ENCODE peak calls at places on chromosome 19, in six cellular contexts. Y is lung, C is gastrocnemius medialis, E is tibial nerve, V is tibial artery, D is AG04449. B is an unnamed sample.

GRCh38 chr19:13873776-13874515 is 3.0 kb upstream of the NANOS3 start:
- DNase-seq in Y (no peak), C (no peak), E (no peak), V (no peak), D (no peak), B (no peak)

GRCh38 chr19:8430650-8431049 is 14.1 kb upstream of the HNRNPM start:
- DNase-seq in Y (no peak), C (no peak), E (no peak), V (no peak), D (no peak), B (no peak)

GRCh38 chr19:29622191-29623070 is 16.3 kb downstream of the POP4 start:
- DNase-seq in Y (no peak), C (no peak), E (no peak), V (no peak), D (no peak), B (no peak)

GRCh38 chr19:28196961-28197360 is 1016.0 kb downstream of the UQCRFS1 start:
- DNase-seq in Y (no peak), C (no peak), E (no peak), V (no peak), D (no peak), B (no peak)

GRCh38 chr19:18995804-18996241 is 37.5 kb downstream of the SUGP2 start:
- DNase-seq in Y (peak), C (no peak), E (no peak), V (no peak), D (peak), B (no peak)

GRCh38 chr19:1119475-1120217 is 15.9 kb downstream of the GPX4 start:
- DNase-seq in Y (no peak), C (no peak), E (no peak), V (no peak), D (no peak), B (no peak)

GRCh38 chr19:51091126-51091525 is 8.4 kb upstream of the KLK14 start:
- DNase-seq in Y (no peak), C (no peak), E (no peak), V (no peak), D (no peak), B (no peak)

GRCh38 chr19:54287456-54287855 is 6.5 kb upstream of the LILRB2 start:
- DNase-seq in Y (no peak), C (no peak), E (no peak), V (no peak), D (peak), B (no peak)

GRCh38 chr19:48484247-48484893 is 15.2 kb downstream of the CYTH2 start:
- DNase-seq in Y (no peak), C (no peak), E (no peak), V (no peak), D (no peak), B (no peak)

GRCh38 chr19:19653597-19654147 is 9.8 kb downstream of the ATP13A1 start:
- DNase-seq in Y (no peak), C (no peak), E (no peak), V (no peak), D (no peak), B (no peak)

GRCh38 chr19:49020931-49021895 is 2.9 kb downstream of the CGB3 start:
- DNase-seq in Y (no peak), C (no peak), E (no peak), V (no peak), D (no peak), B (no peak)

GRCh38 chr19:34089566-34089965 is 82.7 kb upstream of the LSM14A start:
- DNase-seq in Y (no peak), C (no peak), E (no peak), V (no peak), D (no peak), B (no peak)

GRCh38 chr19:18607222-18608101 is 863 bp upstream of the CRLF1 start:
- DNase-seq in Y (no peak), C (no peak), E (no peak), V (no peak), D (no peak), B (no peak)

GRCh38 chr19:6232567-6232966 is 47.2 kb downstream of the MLLT1 start:
- DNase-seq in Y (no peak), C (no peak), E (no peak), V (no peak), D (peak), B (no peak)

GRCh38 chr19:46979770-46980105 is 39.9 kb upstream of the NPAS1 start:
- DNase-seq in Y (no peak), C (no peak), E (no peak), V (no peak), D (no peak), B (no peak)

GRCh38 chr19:29873024-29873800 is 61.4 kb downstream of the CCNE1 start:
- DNase-seq in Y (peak), C (peak), E (no peak), V (no peak), D (no peak), B (peak)

GRCh38 chr19:33134571-33135041 is 2.7 kb downstream of the WDR88 start:
- DNase-seq in Y (no peak), C (no peak), E (no peak), V (no peak), D (no peak), B (no peak)

GRCh38 chr19:7293795-7294570 is at the start of gene INSR:
- DNase-seq in Y (peak), C (peak), E (peak), V (peak), D (peak), B (peak)

GRCh38 chr19:22619371-22619770 is 14.8 kb upstream of the ZNF492 start:
- DNase-seq in Y (no peak), C (no peak), E (no peak), V (no peak), D (no peak), B (no peak)

GRCh38 chr19:2207008-2207407 is 29.1 kb downstream of the PLEKHJ1 start:
- DNase-seq in Y (no peak), C (no peak), E (no peak), V (no peak), D (no peak), B (no peak)

GRCh38 chr19:2208975-2209374 is 27.2 kb downstream of the PLEKHJ1 start:
- DNase-seq in Y (no peak), C (no peak), E (no peak), V (no peak), D (no peak), B (no peak)

GRCh38 chr19:2210206-2210605 is 25.9 kb downstream of the PLEKHJ1 start:
- DNase-seq in Y (no peak), C (no peak), E (no peak), V (no peak), D (no peak), B (no peak)

GRCh38 chr19:2209408-2209807 is 26.7 kb downstream of the PLEKHJ1 start:
- DNase-seq in Y (no peak), C (no peak), E (no peak), V (no peak), D (no peak), B (no peak)

GRCh38 chr19:2207991-2208860 is 27.9 kb downstream of the PLEKHJ1 start:
- DNase-seq in Y (no peak), C (peak), E (peak), V (peak), D (no peak), B (no peak)
- TF ChIP-seq CTCF in Y (no peak), C (no peak), E (no peak), V (no peak), D (peak), B (no peak)

GRCh38 chr19:42424712-42425131 is 2.5 kb downstream of the LIPE start:
- DNase-seq in Y (no peak), C (no peak), E (no peak), V (no peak), D (no peak), B (no peak)
- TF ChIP-seq CTCF in Y (no peak), C (no peak), E (no peak), V (no peak), D (no peak), B (no peak)

GRCh38 chr19:17005000-17005399 is 21.6 kb downstream of the CPAMD8 start:
- DNase-seq in Y (no peak), C (no peak), E (no peak), V (no peak), D (no peak), B (no peak)
- TF ChIP-seq CTCF in Y (no peak), C (no peak), E (no peak), V (no peak), D (no peak), B (no peak)

GRCh38 chr19:12733369-12733896 is 1.1 kb downstream of the TRIR start:
- DNase-seq in Y (no peak), C (no peak), E (no peak), V (no peak), D (no peak), B (no peak)
- TF ChIP-seq CTCF in Y (no peak), C (no peak), E (no peak), V (no peak), D (peak), B (no peak)

DNA sequence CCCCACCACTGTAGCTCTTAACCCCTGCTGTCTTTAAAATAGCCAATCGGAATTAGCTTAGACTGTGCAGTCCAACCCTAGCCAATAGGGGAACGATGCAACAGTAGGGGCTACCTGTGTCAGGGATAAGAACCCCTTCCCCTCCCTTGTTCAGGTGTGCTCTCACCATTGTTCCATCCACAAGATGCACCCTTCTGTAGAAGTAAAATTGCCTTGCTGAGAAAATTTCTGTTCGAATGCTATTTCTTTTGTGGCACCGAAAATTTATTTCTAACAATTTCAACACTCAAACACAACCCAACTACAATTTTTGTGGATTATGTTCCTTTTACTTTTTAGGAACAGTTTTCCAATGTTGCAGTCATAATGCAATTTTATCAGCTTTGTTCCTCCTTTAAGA is 3.6 kb upstream of the ZNF583 start:
- DNase-seq in Y (no peak), C (no peak), E (no peak), V (no peak), D (no peak), B (no peak)
- TF ChIP-seq CTCF in Y (no peak), C (no peak), E (no peak), V (no peak), D (no peak), B (no peak)

DNA sequence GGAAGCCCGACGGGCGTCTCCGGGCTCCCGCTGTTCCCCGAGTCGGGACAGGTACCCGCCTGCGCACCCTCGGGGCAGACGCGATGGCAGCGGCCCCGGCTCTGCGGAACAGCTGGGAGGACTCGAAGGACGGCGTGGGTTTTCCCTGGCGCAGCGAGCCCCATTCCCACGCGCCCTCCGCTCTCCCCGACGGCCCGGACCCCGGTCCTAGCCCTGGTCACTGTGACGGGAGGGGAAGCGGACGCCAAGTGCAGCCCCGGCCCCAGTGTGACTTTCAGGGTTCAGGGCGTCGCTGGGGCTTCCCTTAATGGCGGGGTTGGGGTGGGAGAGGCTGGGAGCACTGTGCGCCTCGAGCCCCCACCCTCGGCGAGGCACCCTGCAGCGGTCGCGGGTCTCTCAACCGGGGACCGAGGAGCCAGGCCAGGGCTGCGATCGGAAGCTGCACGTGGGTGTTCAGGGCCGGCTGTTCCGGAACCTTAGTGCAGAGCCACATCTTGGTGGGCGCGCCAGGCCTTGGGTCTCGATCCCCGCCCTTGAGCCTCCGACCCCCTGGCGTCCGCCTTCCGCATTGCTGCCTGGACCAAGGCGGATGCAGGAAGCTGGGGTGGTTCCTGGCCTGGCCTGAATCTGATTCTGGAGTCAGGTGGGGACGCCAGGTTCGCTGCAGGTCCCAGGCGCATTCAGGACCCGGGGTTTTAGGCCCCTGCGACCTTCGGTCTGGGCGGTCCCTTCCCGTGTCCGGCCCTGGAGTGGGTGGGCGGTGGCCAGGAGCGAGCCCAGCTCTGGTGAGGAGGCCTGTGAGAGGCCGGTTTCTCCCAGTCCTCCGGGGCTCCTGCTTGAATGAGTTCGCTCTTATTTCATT is 3.5 kb downstream of the LGALS7B start:
- DNase-seq in Y (peak), C (no peak), E (no peak), V (no peak), D (no peak), B (peak)
- TF ChIP-seq CTCF in Y (peak), C (no peak), E (peak), V (peak), D (peak), B (no peak)

GRCh38 chr19:44777715-44778347 is at the start of gene CBLC:
- DNase-seq in Y (peak), C (no peak), E (no peak), V (no peak), D (no peak), B (no peak)
- TF ChIP-seq CTCF in Y (no peak), C (no peak), E (no peak), V (no peak), D (no peak), B (no peak)

DNA sequence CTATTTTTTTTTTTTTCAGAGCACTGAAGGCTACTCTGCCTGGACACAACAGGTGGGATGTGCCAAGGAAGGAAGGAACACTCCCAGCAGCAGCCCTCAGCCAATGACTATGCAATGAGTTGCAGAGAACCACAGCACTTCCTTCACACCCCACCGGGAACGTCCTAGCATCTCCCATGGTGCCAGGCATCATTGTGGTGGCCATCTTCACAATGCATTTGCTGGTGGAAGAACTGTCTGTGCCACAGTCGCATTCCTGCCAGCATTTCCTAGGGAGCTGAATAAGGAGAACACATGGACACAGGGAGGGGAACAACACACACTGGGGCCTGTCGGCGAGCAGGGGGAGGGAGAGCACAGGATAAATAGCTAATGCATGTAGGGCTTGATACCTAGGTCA is 83.2 kb upstream of the TSHZ3 start:
- DNase-seq in Y (no peak), C (no peak), E (no peak), V (no peak), D (no peak), B (no peak)
- TF ChIP-seq CTCF in Y (no peak), C (no peak), E (no peak), V (no peak), D (no peak), B (no peak)